ENCODE peak calls at places on chromosomes 3 and 15, in six cellular contexts. I is SHP77 treated with DMSO at 0.1 percent for 48 hours; O is stimulated activated CD4-positive, alpha-beta T cell treated with anti-CD3 and anti-CD28 coated beads, Interleukin-12 subunit alpha, Interleukin-12 subunit beta, amount 100 ng/mL, for 24 hours; V is EL; K is iris pigment epithelial cell; Y is ELR. F is an unnamed sample.

GRCh38 chr15:74303741-74304309 is 63.6 kb downstream of the CYP11A1 start:
- DNase-seq in I (no peak), O (no peak), V (no peak), K (no peak), Y (no peak), F (no peak)

GRCh38 chr3:46908294-46908985 is 30.9 kb downstream of the PTH1R start:
- DNase-seq in I (no peak), O (no peak), V (peak), K (peak), Y (no peak), F (no peak)

GRCh38 chr3:127784865-127785710 is 37.2 kb downstream of the MGLL start:
- DNase-seq in I (no peak), O (no peak), V (no peak), K (no peak), Y (no peak), F (peak)

GRCh38 chr3:191131305-191131704 is 67.7 kb upstream of the OSTN start:
- DNase-seq in I (no peak), O (no peak), V (no peak), K (no peak), Y (no peak), F (no peak)

GRCh38 chr3:170585008-170585936 is 603 bp downstream of the SLC7A14 start:
- DNase-seq in I (peak), O (no peak), V (peak), K (no peak), Y (peak), F (no peak)

GRCh38 chr3:169662215-169663070 is 1.1 kb downstream of the MECOM start:
- DNase-seq in I (peak), O (peak), V (peak), K (peak), Y (peak), F (peak)

GRCh38 chr3:194984026-194984425 is 286.9 kb downstream of the XXYLT1 start:
- DNase-seq in I (no peak), O (no peak), V (no peak), K (no peak), Y (no peak), F (no peak)

GRCh38 chr3:168168743-168169142 is 73.0 kb upstream of the GOLIM4 start:
- DNase-seq in I (no peak), O (no peak), V (no peak), K (no peak), Y (peak), F (no peak)

GRCh38 chr15:55661431-55661830 is 73.3 kb upstream of the PYGO1 start:
- DNase-seq in I (no peak), O (no peak), V (no peak), K (peak), Y (no peak), F (no peak)

GRCh38 chr15:35305906-35306305 is 220.8 kb upstream of the NANOGP8 start:
- DNase-seq in I (no peak), O (no peak), V (peak), K (peak), Y (peak), F (no peak)

GRCh38 chr3:4800595-4800994 is 178.6 kb upstream of the BHLHE40 start:
- DNase-seq in I (no peak), O (no peak), V (no peak), K (no peak), Y (no peak), F (no peak)

GRCh38 chr3:124413393-124413792 is 316.9 kb upstream of the UMPS start:
- DNase-seq in I (no peak), O (no peak), V (no peak), K (no peak), Y (no peak), F (no peak)

GRCh38 chr3:123741058-123741511 is 143.0 kb downstream of the MYLK start:
- DNase-seq in I (no peak), O (no peak), V (peak), K (no peak), Y (peak), F (no peak)

GRCh38 chr3:45975696-45976095 is 19.9 kb downstream of the FYCO1 start:
- DNase-seq in I (no peak), O (no peak), V (no peak), K (no peak), Y (no peak), F (no peak)

GRCh38 chr3:188510366-188510765 is 356.4 kb downstream of the LPP start:
- DNase-seq in I (no peak), O (no peak), V (peak), K (peak), Y (peak), F (no peak)

GRCh38 chr3:157142315-157142714 is 17.6 kb downstream of the CCNL1 start:
- DNase-seq in I (no peak), O (no peak), V (no peak), K (no peak), Y (no peak), F (no peak)

GRCh38 chr3:9399746-9400145 is 2.3 kb downstream of the SETD5 start:
- DNase-seq in I (peak), O (no peak), V (peak), K (peak), Y (peak), F (peak)

GRCh38 chr15:89486726-89487050 is 9.7 kb downstream of the RHCG start:
- DNase-seq in I (no peak), O (peak), V (no peak), K (no peak), Y (no peak), F (no peak)

GRCh38 chr3:54760226-54760625 is 167.6 kb downstream of the LRTM1 start:
- DNase-seq in I (no peak), O (no peak), V (peak), K (no peak), Y (no peak), F (no peak)

GRCh38 chr3:15601399-15602145 is at the start of the genes BTD and HACL1:
- DNase-seq in I (no peak), O (peak), V (peak), K (peak), Y (peak), F (no peak)

GRCh38 chr15:43958894-43959330 is 132.1 kb downstream of the WDR76 start:
- DNase-seq in I (no peak), O (no peak), V (peak), K (peak), Y (peak), F (no peak)

GRCh38 chr15:32042269-32042996 is 12.1 kb downstream of the CHRNA7 start:
- DNase-seq in I (no peak), O (no peak), V (peak), K (no peak), Y (peak), F (no peak)

GRCh38 chr15:88476635-88477038 is 9.1 kb downstream of the MRPS11 start:
- DNase-seq in I (no peak), O (no peak), V (peak), K (peak), Y (peak), F (no peak)

GRCh38 chr3:57961828-57962447 is 46.3 kb upstream of the FLNB start:
- DNase-seq in I (no peak), O (no peak), V (peak), K (peak), Y (peak), F (no peak)

GRCh38 chr15:92608866-92609700 is 46.5 kb downstream of the FAM174B start:
- DNase-seq in I (no peak), O (no peak), V (no peak), K (no peak), Y (no peak), F (no peak)

GRCh38 chr15:78732634-78733033 is 78.6 kb downstream of the ADAMTS7 start:
- DNase-seq in I (no peak), O (no peak), V (no peak), K (no peak), Y (no peak), F (no peak)

GRCh38 chr15:91528811-91529210 is 324.7 kb upstream of the SLCO3A1 start:
- DNase-seq in I (no peak), O (no peak), V (no peak), K (no peak), Y (no peak), F (no peak)